ENCODE peak calls at places on chromosomes 1 and 21, in six cellular contexts. P is H1, N is K562, A is HCT116, R is GM12878, O is HepG2. E is an unnamed sample.

GRCh38 chr21:14120091-14120734 is 90.5 kb downstream of the LIPI start:
- DNase-seq in N (peak; percentile 78), R (peak; percentile 23), O (peak; percentile 11), A (no peak), P (no peak), E (peak; percentile 72)

GRCh38 chr1:103460496-103460895 is 65.0 kb upstream of the RNPC3 start:
- DNase-seq in O (no peak), P (no peak), N (no peak), R (no peak), A (no peak), E (no peak)

GRCh38 chr21:43318841-43319781 is 107.8 kb downstream of the SIK1 start:
- DNase-seq in R (peak; percentile 19), P (no peak), N (peak; percentile 20), O (no peak), A (no peak), E (no peak)

GRCh38 chr1:183837062-183837461 is 32.1 kb downstream of the RGL1 start:
- DNase-seq in P (no peak), N (no peak), O (no peak), R (no peak), A (no peak), E (no peak)

GRCh38 chr1:63122051-63122450 is 200.3 kb upstream of the FOXD3 start:
- DNase-seq in P (no peak), N (peak; percentile 40), A (no peak), O (no peak), R (no peak), E (no peak)

GRCh38 chr1:76587213-76587612 is 280.1 kb upstream of the ST6GALNAC5 start:
- DNase-seq in O (no peak), R (no peak), N (no peak), A (no peak), P (no peak), E (no peak)

GRCh38 chr21:42524341-42525227 is 10.9 kb downstream of the SLC37A1 start:
- DNase-seq in A (no peak), R (peak; percentile 86), O (peak; percentile 9), P (no peak), N (no peak), E (no peak)

GRCh38 chr1:201633811-201634210 is 94.9 kb downstream of the NAV1 start:
- DNase-seq in O (no peak), P (no peak), A (no peak), N (no peak), R (no peak), E (no peak)

GRCh38 chr1:32900956-32901822 is at the start of gene TMEM54:
- DNase-seq in N (peak; percentile 69), R (no peak), P (no peak), A (no peak), O (no peak), E (no peak)

GRCh38 chr1:37540036-37540785 is 13.9 kb downstream of the SNIP1 start:
- DNase-seq in R (no peak), P (no peak), A (no peak), N (no peak), O (no peak), E (no peak)

GRCh38 chr1:10338047-10338446 is 60.8 kb upstream of the PGD start:
- DNase-seq in P (peak; percentile 7), N (peak; percentile 60), O (peak; percentile 15), A (peak; percentile 16), R (no peak), E (no peak)

GRCh38 chr1:224851210-224851849 is 78.1 kb upstream of the DNAH14 start:
- DNase-seq in P (no peak), R (peak; percentile 41), O (peak; percentile 9), N (peak; percentile 56), A (peak; percentile 35), E (peak; percentile 68)

GRCh38 chr1:224799083-224799482 is 130.4 kb upstream of the DNAH14 start:
- DNase-seq in R (no peak), O (no peak), P (no peak), N (no peak), A (no peak), E (no peak)

GRCh38 chr21:26112979-26113378 is 57.6 kb downstream of the APP start:
- DNase-seq in P (no peak), O (no peak), R (no peak), A (no peak), N (no peak), E (no peak)

GRCh38 chr1:74835046-74835445 is 102.1 kb downstream of the TYW3 start:
- DNase-seq in A (no peak), O (no peak), N (no peak), P (no peak), R (no peak), E (no peak)

GRCh38 chr1:66933887-66934700 is 9.3 kb downstream of the MIER1 start:
- DNase-seq in A (no peak), O (no peak), N (no peak), P (no peak), R (no peak), E (no peak)

GRCh38 chr1:68279846-68280245 is 47.5 kb upstream of the WLS start:
- DNase-seq in R (no peak), O (no peak), P (no peak), A (no peak), N (no peak), E (no peak)

GRCh38 chr1:68281946-68282615 is 49.8 kb upstream of the WLS start:
- DNase-seq in A (peak; percentile 3), P (no peak), R (no peak), O (no peak), N (no peak), E (no peak)

GRCh38 chr1:68285046-68285445 is 52.7 kb upstream of the WLS start:
- DNase-seq in A (no peak), O (no peak), N (no peak), P (no peak), R (no peak), E (no peak)
- TF ChIP-seq ZNF274 in A (no peak), O (no peak), N (no peak), P (no peak), R (no peak), E (no peak)

GRCh38 chr1:164760585-164760968 is 201.6 kb downstream of the PBX1 start:
- DNase-seq in N (no peak), A (no peak), P (no peak), R (no peak), O (no peak), E (no peak)
- TF ChIP-seq ZNF274 in N (no peak), A (no peak), P (no peak), R (no peak), O (no peak), E (no peak)

DNA sequence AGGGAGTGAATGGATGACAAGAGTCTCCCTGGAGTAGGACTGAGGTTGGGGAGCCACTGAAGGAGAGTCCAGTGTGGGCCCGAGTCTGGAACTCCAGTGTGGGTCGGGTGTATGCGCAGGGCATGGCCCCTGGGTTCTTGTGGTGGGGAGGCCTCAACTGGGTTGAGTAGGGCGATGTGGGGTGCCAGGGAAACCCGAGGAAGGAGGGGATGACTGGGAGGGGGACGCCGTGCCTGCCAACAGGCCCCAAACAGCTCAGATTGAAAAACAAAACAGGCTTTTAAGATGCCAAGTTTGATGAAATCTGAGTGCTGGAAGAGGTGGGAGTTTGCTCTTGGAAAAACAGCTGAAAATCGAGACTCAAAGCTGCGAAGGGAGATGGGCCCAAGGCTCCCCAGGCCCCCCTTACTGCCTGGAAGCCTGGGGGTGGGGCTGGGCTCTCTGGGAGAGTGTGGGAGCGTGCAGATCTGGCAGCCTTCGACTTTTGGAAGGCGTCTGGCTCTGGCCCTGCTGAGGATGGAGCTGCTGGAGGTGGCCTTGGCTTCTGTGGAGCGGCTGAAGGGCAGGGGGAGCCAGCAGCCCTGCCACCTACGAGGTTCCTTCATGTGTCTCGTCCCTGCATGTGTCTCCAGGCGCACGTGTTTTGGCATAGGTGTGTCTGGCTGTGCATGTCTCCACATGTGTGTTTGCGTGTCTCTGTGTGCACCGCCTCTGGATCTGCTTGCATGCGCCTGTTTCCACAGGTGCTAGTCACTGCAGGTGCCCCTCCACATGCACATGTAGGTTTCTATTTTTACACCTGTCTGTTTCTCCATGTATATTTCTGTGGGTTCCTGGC is 33.3 kb downstream of the PTPRF start:
- DNase-seq in O (no peak), P (no peak), R (no peak), N (no peak), A (no peak), E (no peak)
- TF ChIP-seq ZNF274 in O (no peak), P (no peak), R (no peak), N (no peak), A (no peak), E (no peak)

DNA sequence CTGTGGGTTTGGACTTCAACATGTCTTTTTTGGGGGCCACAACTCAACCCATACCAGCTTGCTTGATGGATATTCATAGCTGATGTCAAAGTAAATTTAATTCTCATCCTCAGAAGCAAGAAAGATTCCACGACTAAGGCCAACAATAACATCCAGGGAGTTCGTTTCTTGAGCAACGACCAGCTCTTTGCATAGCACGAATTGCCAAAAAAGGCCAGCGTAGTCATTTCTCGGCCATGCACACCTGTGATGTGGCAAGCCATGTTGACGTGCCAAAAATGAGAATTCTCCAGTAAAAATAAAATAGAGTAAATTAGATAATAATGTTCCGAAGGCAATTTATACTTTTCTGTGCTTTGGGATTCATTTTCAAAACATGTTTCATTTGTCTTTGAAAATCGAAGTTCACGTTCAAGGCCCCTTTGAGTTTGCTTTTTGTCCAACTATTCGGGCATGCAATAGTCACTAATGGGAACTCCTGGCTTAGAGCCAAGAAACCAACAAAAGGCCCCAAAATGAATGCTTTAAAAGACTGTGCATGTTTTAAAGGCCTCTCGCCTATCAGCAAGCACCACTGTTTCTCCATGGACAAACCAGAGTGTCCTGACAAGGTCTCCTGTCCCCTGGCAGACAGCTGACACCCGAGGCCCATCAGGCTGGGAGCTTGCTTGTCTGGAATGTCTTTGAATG is 14.4 kb upstream of the IGSF5 start:
- DNase-seq in A (no peak), P (no peak), R (no peak), O (no peak), N (no peak), E (no peak)
- TF ChIP-seq ZNF274 in A (no peak), P (no peak), R (no peak), O (no peak), N (no peak), E (no peak)